ENCODE peak calls at places on chromosomes 7 and 10, in ten cellular contexts. B, F, W, X, U, V, I, O, R and M are unnamed samples.
A peak's percentile ranks its signal among the peaks of the same experiment; 100 is the strongest.

GRCh38 chr7:66826649-66827048 is 86.1 kb downstream of the RABGEF1 start:
- DNase-seq in B (no peak), F (no peak), W (no peak), X (no peak), U (peak; percentile 11), V (no peak), I (no peak), O (no peak), R (no peak), M (no peak)

GRCh38 chr7:117251687-117252086 is 71.2 kb downstream of the WNT2 start:
- DNase-seq in B (no peak), F (no peak), W (no peak), X (no peak), U (no peak), V (no peak), I (no peak), O (no peak), R (no peak), M (no peak)

GRCh38 chr10:73810735-73811465 is 498 bp downstream of the NDST2 start:
- DNase-seq in B (peak; percentile 58), F (peak; percentile 44), W (no peak), X (peak; percentile 64), U (no peak), V (no peak), I (no peak), O (peak; percentile 72), R (peak; percentile 45), M (no peak)

GRCh38 chr7:109996411-109996810 is 1094.5 kb upstream of the LRRN3 start:
- DNase-seq in B (no peak), F (no peak), W (no peak), X (no peak), U (no peak), V (no peak), I (no peak), O (no peak), R (no peak), M (no peak)

GRCh38 chr7:32059289-32060045 is 10.7 kb downstream of the PDE1C start:
- DNase-seq in B (no peak), F (no peak), W (no peak), X (no peak), U (no peak), V (no peak), I (no peak), O (no peak), R (no peak), M (no peak)

GRCh38 chr10:125231116-125231812 is 70.9 kb upstream of the CTBP2 start:
- DNase-seq in B (peak; percentile 99), F (peak; percentile 37), W (no peak), X (no peak), U (no peak), V (no peak), I (no peak), O (no peak), R (peak; percentile 91), M (peak; percentile 91)

GRCh38 chr10:53597835-53598251 is 825.3 kb upstream of the MBL2 start:
- DNase-seq in B (no peak), F (no peak), W (no peak), X (no peak), U (no peak), V (no peak), I (no peak), O (no peak), R (no peak), M (no peak)

GRCh38 chr7:155362380-155363145 is 64.9 kb downstream of the INSIG1 start:
- DNase-seq in B (no peak), F (no peak), W (no peak), X (no peak), U (no peak), V (no peak), I (no peak), O (no peak), R (no peak), M (no peak)

GRCh38 chr10:71820966-71821365 is 30.1 kb downstream of the PSAP start:
- DNase-seq in B (no peak), F (no peak), W (no peak), X (no peak), U (no peak), V (no peak), I (no peak), O (no peak), R (no peak), M (no peak)